ENCODE peak calls at places on chromosome 2, in four cellular contexts. One of them, this sample, is unnamed.

GRCh38 chr2:38572167-38572566 is 30.6 kb downstream of the HNRNPLL start:
- DNase-seq in keratinocyte: no peak
- DNase-seq in tibial artery: no peak
- DNase-seq in psoas muscle: no peak
- DNase-seq in this sample: no peak

GRCh38 chr2:159093496-159093895 is 125.1 kb downstream of the TANC1 start:
- DNase-seq in keratinocyte: no peak
- DNase-seq in tibial artery: no peak
- DNase-seq in psoas muscle: no peak
- DNase-seq in this sample: no peak

GRCh38 chr2:7982054-7982453 is 699.8 kb upstream of the ID2 start:
- DNase-seq in keratinocyte: no peak
- DNase-seq in tibial artery: no peak
- DNase-seq in psoas muscle: no peak
- DNase-seq in this sample: no peak

GRCh38 chr2:121529439-121530209 is 1.1 kb upstream of the RNU4ATAC start:
- DNase-seq in keratinocyte: no peak
- DNase-seq in tibial artery: peak; percentile 80
- DNase-seq in psoas muscle: peak; percentile 76
- DNase-seq in this sample: no peak

GRCh38 chr2:105820691-105821090 is 76.0 kb downstream of the NCK2 start:
- DNase-seq in keratinocyte: no peak
- DNase-seq in tibial artery: no peak
- DNase-seq in psoas muscle: no peak
- DNase-seq in this sample: no peak

GRCh38 chr2:71545572-71546274 is 92.4 kb downstream of the DYSF start:
- DNase-seq in keratinocyte: no peak
- DNase-seq in tibial artery: peak; percentile 70
- DNase-seq in psoas muscle: peak; percentile 66
- DNase-seq in this sample: no peak

GRCh38 chr2:26034597-26035067 is 748 bp downstream of the RAB10 start:
- DNase-seq in keratinocyte: no peak
- DNase-seq in tibial artery: no peak
- DNase-seq in psoas muscle: no peak
- DNase-seq in this sample: no peak

GRCh38 chr2:88843651-88844050 is 152.2 kb downstream of the RPIA start:
- DNase-seq in keratinocyte: no peak
- DNase-seq in tibial artery: no peak
- DNase-seq in psoas muscle: no peak
- DNase-seq in this sample: no peak

GRCh38 chr2:119645173-119645846 is 33.7 kb upstream of the TMEM177 start:
- DNase-seq in keratinocyte: no peak
- DNase-seq in tibial artery: no peak
- DNase-seq in psoas muscle: no peak
- DNase-seq in this sample: no peak

GRCh38 chr2:234694244-234695013 is 197.5 kb upstream of the ARL4C start:
- DNase-seq in keratinocyte: no peak
- DNase-seq in tibial artery: no peak
- DNase-seq in psoas muscle: no peak
- DNase-seq in this sample: no peak

GRCh38 chr2:409523-409922 is 121.6 kb upstream of the ALKAL2 start:
- DNase-seq in keratinocyte: no peak
- DNase-seq in tibial artery: no peak
- DNase-seq in psoas muscle: no peak
- DNase-seq in this sample: no peak

GRCh38 chr2:10272464-10272863 is 30.2 kb upstream of the HPCAL1 start:
- DNase-seq in keratinocyte: no peak
- DNase-seq in tibial artery: peak; percentile 39
- DNase-seq in psoas muscle: peak; percentile 15
- DNase-seq in this sample: no peak

GRCh38 chr2:160371251-160372009 is 122.2 kb downstream of the RBMS1 start:
- DNase-seq in keratinocyte: no peak
- DNase-seq in tibial artery: no peak
- DNase-seq in psoas muscle: no peak
- DNase-seq in this sample: no peak

GRCh38 chr2:160372010-160372356 is 121.6 kb downstream of the RBMS1 start:
- DNase-seq in keratinocyte: no peak
- DNase-seq in tibial artery: no peak
- DNase-seq in psoas muscle: no peak
- DNase-seq in this sample: no peak

GRCh38 chr2:160372585-160372984 is 121.0 kb downstream of the RBMS1 start:
- DNase-seq in keratinocyte: no peak
- DNase-seq in tibial artery: no peak
- DNase-seq in psoas muscle: no peak
- DNase-seq in this sample: no peak

GRCh38 chr2:160367887-160368286 is 125.7 kb downstream of the RBMS1 start:
- DNase-seq in keratinocyte: no peak
- DNase-seq in tibial artery: no peak
- DNase-seq in psoas muscle: no peak
- DNase-seq in this sample: no peak

GRCh38 chr2:160368988-160369935 is 124.3 kb downstream of the RBMS1 start:
- DNase-seq in keratinocyte: no peak
- DNase-seq in tibial artery: no peak
- DNase-seq in psoas muscle: no peak
- DNase-seq in this sample: no peak
- H3K27ac ChIP-seq in keratinocyte: no peak overlapping the region
- H3K27ac ChIP-seq in tibial artery: no peak overlapping the region
- H3K27ac ChIP-seq in psoas muscle: peak overlapping the region; percentile 64
- H3K27ac ChIP-seq in this sample: peak overlapping the region; percentile 4

GRCh38 chr2:112625474-112626114 is 20.1 kb upstream of the SLC20A1 start:
- DNase-seq in keratinocyte: no peak
- DNase-seq in tibial artery: peak; percentile 27
- DNase-seq in psoas muscle: no peak
- DNase-seq in this sample: no peak
- H3K27ac ChIP-seq in keratinocyte: peak overlapping the region; percentile 98
- H3K27ac ChIP-seq in tibial artery: peak overlapping the region; percentile 68
- H3K27ac ChIP-seq in psoas muscle: no peak overlapping the region
- H3K27ac ChIP-seq in this sample: peak overlapping the region; percentile 99

GRCh38 chr2:237631029-237631785 is 3.8 kb downstream of the LRRFIP1 start:
- DNase-seq in keratinocyte: no peak
- DNase-seq in tibial artery: no peak
- DNase-seq in psoas muscle: no peak
- DNase-seq in this sample: no peak

GRCh38 chr2:237630216-237631000 is 3.0 kb downstream of the LRRFIP1 start:
- DNase-seq in keratinocyte: no peak
- DNase-seq in tibial artery: no peak
- DNase-seq in psoas muscle: no peak
- DNase-seq in this sample: no peak

GRCh38 chr2:237628482-237629187 is 1.2 kb downstream of the LRRFIP1 start:
- DNase-seq in keratinocyte: no peak
- DNase-seq in tibial artery: no peak
- DNase-seq in psoas muscle: no peak
- DNase-seq in this sample: no peak

GRCh38 chr2:237629188-237629534 is 1.8 kb downstream of the LRRFIP1 start:
- DNase-seq in keratinocyte: no peak
- DNase-seq in tibial artery: no peak
- DNase-seq in psoas muscle: no peak
- DNase-seq in this sample: no peak

DNA sequence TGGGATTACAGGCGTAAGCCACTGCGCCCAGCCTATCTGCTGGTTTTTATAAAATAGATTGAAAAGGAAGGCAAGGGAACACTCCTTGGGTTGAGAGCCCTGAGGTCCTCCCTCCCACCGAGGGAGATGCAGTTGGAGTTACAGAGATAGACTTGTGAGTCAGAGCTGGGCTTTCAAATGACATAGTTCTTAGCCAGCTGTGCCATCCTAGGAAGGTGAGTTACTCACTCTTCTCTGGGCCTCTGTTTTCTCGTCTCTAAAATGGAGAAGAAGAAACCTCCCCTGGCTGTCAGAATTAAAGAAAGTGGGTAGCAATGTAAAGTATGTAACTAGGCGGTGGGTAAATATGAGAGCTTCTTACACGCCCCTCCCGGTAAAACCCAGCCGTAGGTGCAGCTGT is 2.4 kb downstream of the LRRFIP1 start:
- DNase-seq in keratinocyte: no peak
- DNase-seq in tibial artery: no peak
- DNase-seq in psoas muscle: no peak
- DNase-seq in this sample: peak; percentile 3
- H3K27ac ChIP-seq in keratinocyte: no peak overlapping the region
- H3K27ac ChIP-seq in tibial artery: no peak overlapping the region
- H3K27ac ChIP-seq in psoas muscle: peak overlapping the region; percentile 94
- H3K27ac ChIP-seq in this sample: no peak overlapping the region

GRCh38 chr2:138554123-138554522 is 52.6 kb downstream of the SPOPL start:
- DNase-seq in keratinocyte: no peak
- DNase-seq in tibial artery: no peak
- DNase-seq in psoas muscle: no peak
- DNase-seq in this sample: no peak
- H3K27ac ChIP-seq in keratinocyte: no peak overlapping the region
- H3K27ac ChIP-seq in tibial artery: no peak overlapping the region
- H3K27ac ChIP-seq in psoas muscle: no peak overlapping the region
- H3K27ac ChIP-seq in this sample: no peak overlapping the region

GRCh38 chr2:177592945-177593344 is 200.4 kb downstream of the AGPS start:
- DNase-seq in keratinocyte: no peak
- DNase-seq in tibial artery: no peak
- DNase-seq in psoas muscle: no peak
- DNase-seq in this sample: no peak
- H3K27ac ChIP-seq in keratinocyte: no peak overlapping the region
- H3K27ac ChIP-seq in tibial artery: no peak overlapping the region
- H3K27ac ChIP-seq in psoas muscle: no peak overlapping the region
- H3K27ac ChIP-seq in this sample: no peak overlapping the region

DNA sequence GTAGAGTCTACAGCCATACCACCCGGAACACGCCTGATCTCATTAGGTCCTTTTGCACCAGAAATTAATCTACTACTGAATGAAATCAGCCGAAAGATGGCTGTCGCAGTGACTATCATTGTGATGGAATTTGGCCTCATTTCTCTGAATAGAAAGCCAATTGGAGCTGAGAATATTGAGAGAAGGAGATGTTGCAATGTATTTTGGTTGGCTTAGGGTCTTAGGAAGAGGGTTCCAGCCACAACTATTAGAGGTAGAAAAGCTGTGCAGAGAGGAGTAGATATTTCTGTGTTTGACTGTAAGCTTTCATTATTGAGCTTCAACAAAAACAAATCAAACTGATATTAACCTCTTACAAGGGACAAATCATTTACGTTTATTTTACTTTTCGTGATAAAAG is 98.1 kb downstream of the THSD7B start:
- DNase-seq in keratinocyte: no peak
- DNase-seq in tibial artery: no peak
- DNase-seq in psoas muscle: no peak
- DNase-seq in this sample: no peak
- H3K27ac ChIP-seq in keratinocyte: no peak overlapping the region
- H3K27ac ChIP-seq in tibial artery: peak overlapping the region; percentile 56
- H3K27ac ChIP-seq in psoas muscle: no peak overlapping the region
- H3K27ac ChIP-seq in this sample: no peak overlapping the region

GRCh38 chr2:110116033-110116710 is 550 bp upstream of the MALL start:
- DNase-seq in keratinocyte: no peak
- DNase-seq in tibial artery: peak; percentile 82
- DNase-seq in psoas muscle: no peak
- DNase-seq in this sample: no peak
- H3K27ac ChIP-seq in keratinocyte: peak overlapping the region; percentile 80
- H3K27ac ChIP-seq in tibial artery: peak overlapping the region; percentile 45
- H3K27ac ChIP-seq in psoas muscle: no peak overlapping the region
- H3K27ac ChIP-seq in this sample: peak overlapping the region; percentile 100

DNA sequence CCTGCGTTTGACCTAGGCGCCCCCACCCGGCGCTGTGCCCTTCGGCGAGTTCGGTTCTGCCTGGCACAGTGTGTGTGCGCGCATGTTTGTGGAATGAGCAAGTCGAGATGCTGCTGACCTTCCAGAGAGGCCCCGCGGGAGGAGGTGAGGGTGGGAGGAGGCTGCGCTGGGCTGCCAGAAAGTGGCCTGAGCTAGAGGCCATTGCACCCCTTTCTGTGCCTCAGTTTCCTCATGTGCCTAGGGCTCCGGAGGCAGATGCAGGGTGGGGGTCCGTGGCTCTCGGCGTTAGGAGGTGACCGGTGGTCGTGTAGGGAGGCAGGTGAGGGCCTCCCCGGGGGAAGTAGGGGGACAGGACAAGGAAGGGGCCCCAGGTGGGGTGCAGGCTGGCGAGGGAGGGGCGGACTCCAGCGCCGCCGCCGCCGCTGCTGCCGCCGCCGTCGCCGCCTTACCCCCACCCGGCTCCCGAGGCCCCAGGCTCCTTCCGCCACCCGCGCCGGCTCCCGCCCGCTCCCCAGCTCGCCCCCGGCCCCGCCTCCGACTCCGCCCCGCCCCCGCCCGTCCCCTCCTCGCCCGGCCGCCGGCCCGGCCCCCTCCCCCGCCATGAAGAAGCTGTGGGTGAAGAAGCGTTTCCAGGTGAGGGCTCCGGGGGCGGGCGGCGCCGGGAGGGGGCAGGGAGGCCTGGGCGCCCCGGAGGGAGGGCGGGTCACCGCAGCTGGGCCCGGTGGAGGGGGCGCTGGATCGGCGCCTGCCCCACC is 7.0 kb downstream of the SPEG start:
- DNase-seq in keratinocyte: no peak
- DNase-seq in tibial artery: peak; percentile 88
- DNase-seq in psoas muscle: peak; percentile 82
- DNase-seq in this sample: no peak
- H3K27ac ChIP-seq in keratinocyte: no peak overlapping the region
- H3K27ac ChIP-seq in tibial artery: peak overlapping the region; percentile 96
- H3K27ac ChIP-seq in psoas muscle: peak overlapping the region; percentile 92
- H3K27ac ChIP-seq in this sample: peak overlapping the region; percentile 48

GRCh38 chr2:101395545-101396351 is 8.4 kb upstream of the CREG2 start:
- DNase-seq in keratinocyte: no peak
- DNase-seq in tibial artery: no peak
- DNase-seq in psoas muscle: no peak
- DNase-seq in this sample: no peak
- H3K27ac ChIP-seq in keratinocyte: peak overlapping the region; percentile 90
- H3K27ac ChIP-seq in tibial artery: no peak overlapping the region
- H3K27ac ChIP-seq in psoas muscle: no peak overlapping the region
- H3K27ac ChIP-seq in this sample: peak overlapping the region; percentile 81